ENCODE peak calls at places on chromosome 4, in five cellular contexts. V is iPS DF 6.9; I is NCI-H510A; L is WTC11; F is CD8-positive, alpha-beta memory T cell. Q is an unnamed sample.

GRCh38 chr4:182144621-182145359 is 98.4 kb upstream of the TENM3 start:
- DNase-seq in I (no peak), F (no peak), V (no peak), L (peak; percentile 57), Q (peak; percentile 65)

GRCh38 chr4:167020410-167020809 is 213.9 kb downstream of the SPOCK3 start:
- DNase-seq in L (peak; percentile 31), F (no peak), I (no peak), V (no peak), Q (peak; percentile 2)

GRCh38 chr4:140163029-140163810 is 9.2 kb upstream of the MAML3 start:
- DNase-seq in F (no peak), V (no peak), L (no peak), I (no peak), Q (no peak)

GRCh38 chr4:55184600-55185523 is 59.5 kb upstream of the KDR start:
- DNase-seq in V (no peak), L (peak; percentile 60), I (peak; percentile 35), F (no peak), Q (no peak)

GRCh38 chr4:174999407-174999806 is 81.2 kb downstream of the ADAM29 start:
- DNase-seq in F (no peak), L (no peak), I (no peak), V (no peak), Q (no peak)

GRCh38 chr4:7367361-7367760 is 67.4 kb downstream of the PSAPL1 start:
- DNase-seq in V (no peak), L (no peak), F (no peak), I (no peak), Q (no peak)

GRCh38 chr4:7808181-7808580 is 131.5 kb downstream of the AFAP1 start:
- DNase-seq in L (no peak), F (no peak), I (no peak), V (no peak), Q (no peak)

GRCh38 chr4:153535735-153536494 is 69.8 kb downstream of the TMEM131L start:
- DNase-seq in F (no peak), I (no peak), V (peak; percentile 41), L (peak; percentile 44), Q (peak; percentile 56)

GRCh38 chr4:88445252-88445651 is 11.7 kb upstream of the HERC5 start:
- DNase-seq in V (no peak), L (no peak), F (no peak), I (no peak), Q (no peak)

GRCh38 chr4:124061413-124061812 is 651.1 kb downstream of the ANKRD50 start:
- DNase-seq in I (no peak), F (no peak), L (no peak), V (no peak), Q (no peak)

GRCh38 chr4:15766821-15767220 is 11.3 kb upstream of the CD38 start:
- DNase-seq in F (no peak), V (no peak), L (no peak), I (no peak), Q (no peak)

GRCh38 chr4:107843394-107843793 is 18.7 kb downstream of the SGMS2 start:
- DNase-seq in V (no peak), I (no peak), F (no peak), L (no peak), Q (no peak)

GRCh38 chr4:7861440-7861881 is 78.2 kb downstream of the AFAP1 start:
- DNase-seq in I (no peak), L (peak; percentile 57), F (no peak), V (no peak), Q (no peak)